ENCODE peak calls at places on chromosomes 7 and 10, in six cellular contexts. One of them, this sample, is unnamed.

GRCh38 chr7:12133865-12134264 is 77.2 kb upstream of the TMEM106B start:
- DNase-seq in glutamatergic neuron: no peak
- DNase-seq in nephron progenitor cell: no peak
- DNase-seq in CD8-positive, alpha-beta T cell: no peak
- DNase-seq in BJ: no peak
- DNase-seq in left ventricle myocardium inferior: no peak
- DNase-seq in this sample: no peak

GRCh38 chr10:13917791-13918190 is 331.0 kb downstream of the PRPF18 start:
- DNase-seq in nephron progenitor cell: no peak
- DNase-seq in BJ: no peak
- DNase-seq in CD8-positive, alpha-beta T cell: no peak
- DNase-seq in glutamatergic neuron: no peak
- DNase-seq in left ventricle myocardium inferior: no peak
- DNase-seq in this sample: no peak

GRCh38 chr10:124255556-124255955 is 162.2 kb upstream of the CHST15 start:
- DNase-seq in glutamatergic neuron: no peak
- DNase-seq in left ventricle myocardium inferior: no peak
- DNase-seq in nephron progenitor cell: no peak
- DNase-seq in CD8-positive, alpha-beta T cell: no peak
- DNase-seq in BJ: no peak
- DNase-seq in this sample: no peak

GRCh38 chr7:32506266-32507054 is 11.2 kb downstream of the AVL9 start:
- DNase-seq in CD8-positive, alpha-beta T cell: no peak
- DNase-seq in left ventricle myocardium inferior: no peak
- DNase-seq in nephron progenitor cell: no peak
- DNase-seq in glutamatergic neuron: no peak
- DNase-seq in BJ: peak
- DNase-seq in this sample: peak

GRCh38 chr10:73768881-73769280 is 13.0 kb upstream of the CHCHD1 start:
- DNase-seq in glutamatergic neuron: no peak
- DNase-seq in left ventricle myocardium inferior: no peak
- DNase-seq in CD8-positive, alpha-beta T cell: peak
- DNase-seq in BJ: no peak
- DNase-seq in nephron progenitor cell: no peak
- DNase-seq in this sample: no peak

GRCh38 chr10:43679509-43679908 is 30.8 kb upstream of the ZNF32 start:
- DNase-seq in BJ: no peak
- DNase-seq in CD8-positive, alpha-beta T cell: no peak
- DNase-seq in nephron progenitor cell: no peak
- DNase-seq in glutamatergic neuron: no peak
- DNase-seq in left ventricle myocardium inferior: peak
- DNase-seq in this sample: peak

GRCh38 chr10:97000487-97001182 is 168.5 kb downstream of the LCOR start:
- DNase-seq in CD8-positive, alpha-beta T cell: no peak
- DNase-seq in glutamatergic neuron: peak
- DNase-seq in BJ: no peak
- DNase-seq in nephron progenitor cell: no peak
- DNase-seq in left ventricle myocardium inferior: no peak
- DNase-seq in this sample: no peak

GRCh38 chr10:45373783-45374450 is at the start of gene ALOX5:
- DNase-seq in BJ: no peak
- DNase-seq in CD8-positive, alpha-beta T cell: no peak
- DNase-seq in glutamatergic neuron: peak
- DNase-seq in left ventricle myocardium inferior: peak
- DNase-seq in nephron progenitor cell: peak
- DNase-seq in this sample: no peak

GRCh38 chr10:103696411-103697145 is 158.8 kb downstream of the SH3PXD2A start:
- DNase-seq in glutamatergic neuron: peak
- DNase-seq in BJ: peak
- DNase-seq in left ventricle myocardium inferior: peak
- DNase-seq in CD8-positive, alpha-beta T cell: peak
- DNase-seq in nephron progenitor cell: peak
- DNase-seq in this sample: peak

GRCh38 chr7:111678986-111679385 is 116.7 kb upstream of the IMMP2L start:
- DNase-seq in nephron progenitor cell: no peak
- DNase-seq in glutamatergic neuron: no peak
- DNase-seq in left ventricle myocardium inferior: no peak
- DNase-seq in CD8-positive, alpha-beta T cell: no peak
- DNase-seq in BJ: no peak
- DNase-seq in this sample: no peak

GRCh38 chr7:44733708-44734481 is 14.8 kb upstream of the ZMIZ2 start:
- DNase-seq in glutamatergic neuron: no peak
- DNase-seq in BJ: no peak
- DNase-seq in nephron progenitor cell: no peak
- DNase-seq in left ventricle myocardium inferior: no peak
- DNase-seq in CD8-positive, alpha-beta T cell: no peak
- DNase-seq in this sample: no peak

GRCh38 chr7:151706568-151707469 is 170.1 kb downstream of the PRKAG2 start:
- DNase-seq in left ventricle myocardium inferior: peak
- DNase-seq in nephron progenitor cell: no peak
- DNase-seq in glutamatergic neuron: no peak
- DNase-seq in CD8-positive, alpha-beta T cell: no peak
- DNase-seq in BJ: no peak
- DNase-seq in this sample: no peak

GRCh38 chr7:4634166-4634565 is 47.9 kb upstream of the FOXK1 start:
- DNase-seq in nephron progenitor cell: no peak
- DNase-seq in glutamatergic neuron: no peak
- DNase-seq in CD8-positive, alpha-beta T cell: no peak
- DNase-seq in left ventricle myocardium inferior: no peak
- DNase-seq in BJ: no peak
- DNase-seq in this sample: no peak

GRCh38 chr10:127580822-127581221 is 31.7 kb downstream of the NPS start:
- DNase-seq in nephron progenitor cell: no peak
- DNase-seq in glutamatergic neuron: no peak
- DNase-seq in BJ: no peak
- DNase-seq in left ventricle myocardium inferior: no peak
- DNase-seq in CD8-positive, alpha-beta T cell: no peak
- DNase-seq in this sample: no peak

GRCh38 chr7:150397376-150398107 is 18.4 kb downstream of the ZNF775 start:
- DNase-seq in left ventricle myocardium inferior: no peak
- DNase-seq in BJ: no peak
- DNase-seq in CD8-positive, alpha-beta T cell: no peak
- DNase-seq in glutamatergic neuron: no peak
- DNase-seq in nephron progenitor cell: no peak
- DNase-seq in this sample: no peak

GRCh38 chr7:142636751-142637150 is 112.5 kb upstream of the PRSS1 start:
- DNase-seq in left ventricle myocardium inferior: no peak
- DNase-seq in nephron progenitor cell: no peak
- DNase-seq in BJ: no peak
- DNase-seq in glutamatergic neuron: no peak
- DNase-seq in CD8-positive, alpha-beta T cell: peak
- DNase-seq in this sample: no peak

GRCh38 chr10:11285171-11285570 is 267.5 kb downstream of the CELF2 start:
- DNase-seq in CD8-positive, alpha-beta T cell: no peak
- DNase-seq in left ventricle myocardium inferior: no peak
- DNase-seq in glutamatergic neuron: no peak
- DNase-seq in BJ: no peak
- DNase-seq in nephron progenitor cell: no peak
- DNase-seq in this sample: no peak
- TF ChIP-seq CTCF in CD8-positive, alpha-beta T cell: no peak
- TF ChIP-seq CTCF in left ventricle myocardium inferior: peak
- TF ChIP-seq CTCF in glutamatergic neuron: no peak
- TF ChIP-seq CTCF in BJ: peak
- TF ChIP-seq CTCF in nephron progenitor cell: no peak
- TF ChIP-seq CTCF in this sample: no peak

DNA sequence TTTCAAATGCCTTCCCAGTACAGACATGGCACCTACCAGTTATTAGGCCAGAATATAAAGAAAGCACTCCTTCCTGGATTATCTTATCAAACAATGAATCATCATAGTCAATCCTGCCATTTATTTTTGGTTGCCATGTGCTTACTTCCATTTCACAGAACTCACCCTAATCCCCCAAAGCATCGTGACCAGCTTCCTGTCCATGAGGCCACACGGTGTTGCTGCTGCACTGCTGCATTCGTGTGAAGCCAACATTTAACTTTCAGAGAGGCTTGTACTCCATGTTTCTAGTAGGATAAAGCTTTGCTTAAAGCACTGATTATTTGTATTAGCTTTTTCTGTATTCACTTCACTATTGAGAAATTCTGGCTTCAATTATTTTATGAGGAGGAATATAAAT is 14.4 kb downstream of the COL28A1 start:
- DNase-seq in BJ: no peak
- DNase-seq in left ventricle myocardium inferior: no peak
- DNase-seq in CD8-positive, alpha-beta T cell: no peak
- DNase-seq in nephron progenitor cell: no peak
- DNase-seq in glutamatergic neuron: no peak
- DNase-seq in this sample: no peak
- TF ChIP-seq CTCF in BJ: no peak
- TF ChIP-seq CTCF in left ventricle myocardium inferior: no peak
- TF ChIP-seq CTCF in CD8-positive, alpha-beta T cell: no peak
- TF ChIP-seq CTCF in nephron progenitor cell: no peak
- TF ChIP-seq CTCF in glutamatergic neuron: no peak
- TF ChIP-seq CTCF in this sample: no peak

DNA sequence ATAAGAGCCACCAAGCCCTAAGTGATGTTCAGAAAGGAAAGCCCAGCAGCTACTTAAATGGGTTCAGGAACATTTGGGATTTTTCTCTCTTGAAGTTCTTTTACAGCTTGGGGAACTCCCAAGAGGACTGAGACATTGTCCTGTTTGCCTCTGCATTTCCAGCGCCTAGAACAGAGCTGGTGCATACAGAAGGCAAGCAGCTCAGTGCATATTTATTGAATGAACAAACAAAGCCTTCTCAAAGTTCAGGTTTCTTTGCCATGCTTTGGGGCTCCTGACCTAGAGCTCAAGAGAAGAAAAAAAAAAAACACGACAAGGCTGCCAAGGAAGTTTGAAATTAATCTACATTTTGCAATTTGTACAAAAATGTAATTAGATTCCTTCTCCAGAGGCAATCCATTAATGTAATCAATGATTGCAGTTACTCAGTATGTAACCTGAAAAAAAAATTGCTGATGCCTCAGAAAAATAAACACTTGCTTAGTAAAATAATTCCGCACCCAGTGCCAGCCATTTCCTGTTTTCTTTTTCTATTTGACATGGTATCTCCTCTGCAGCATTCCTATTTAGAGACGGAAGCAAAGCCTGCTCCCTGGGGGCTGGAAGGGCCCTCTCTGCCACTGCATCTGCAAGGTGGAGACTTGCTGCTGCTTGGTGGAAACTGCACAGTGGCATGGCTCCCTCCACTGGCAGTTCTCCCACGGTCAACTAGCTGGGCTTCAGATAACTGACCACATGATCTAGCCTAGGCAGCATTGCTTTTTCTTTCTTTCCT is 157.3 kb downstream of the TMEM178B start:
- DNase-seq in left ventricle myocardium inferior: peak
- DNase-seq in BJ: no peak
- DNase-seq in nephron progenitor cell: peak
- DNase-seq in CD8-positive, alpha-beta T cell: no peak
- DNase-seq in glutamatergic neuron: peak
- DNase-seq in this sample: peak
- TF ChIP-seq CTCF in left ventricle myocardium inferior: peak
- TF ChIP-seq CTCF in BJ: peak
- TF ChIP-seq CTCF in nephron progenitor cell: peak
- TF ChIP-seq CTCF in CD8-positive, alpha-beta T cell: no peak
- TF ChIP-seq CTCF in glutamatergic neuron: no peak
- TF ChIP-seq CTCF in this sample: peak

GRCh38 chr7:118870187-118870586 is 645.7 kb downstream of the ANKRD7 start:
- DNase-seq in nephron progenitor cell: no peak
- DNase-seq in BJ: no peak
- DNase-seq in CD8-positive, alpha-beta T cell: peak
- DNase-seq in glutamatergic neuron: no peak
- DNase-seq in left ventricle myocardium inferior: no peak
- DNase-seq in this sample: no peak
- TF ChIP-seq CTCF in nephron progenitor cell: no peak
- TF ChIP-seq CTCF in BJ: no peak
- TF ChIP-seq CTCF in CD8-positive, alpha-beta T cell: no peak
- TF ChIP-seq CTCF in glutamatergic neuron: peak
- TF ChIP-seq CTCF in left ventricle myocardium inferior: no peak
- TF ChIP-seq CTCF in this sample: no peak

GRCh38 chr7:131072505-131073091 is 255.1 kb upstream of the MKLN1 start:
- DNase-seq in BJ: no peak
- DNase-seq in left ventricle myocardium inferior: no peak
- DNase-seq in glutamatergic neuron: no peak
- DNase-seq in CD8-positive, alpha-beta T cell: no peak
- DNase-seq in nephron progenitor cell: no peak
- DNase-seq in this sample: no peak

GRCh38 chr7:131068604-131069021 is 259.1 kb upstream of the MKLN1 start:
- DNase-seq in CD8-positive, alpha-beta T cell: no peak
- DNase-seq in left ventricle myocardium inferior: no peak
- DNase-seq in nephron progenitor cell: no peak
- DNase-seq in glutamatergic neuron: no peak
- DNase-seq in BJ: no peak
- DNase-seq in this sample: no peak

GRCh38 chr7:131074043-131074442 is 253.6 kb upstream of the MKLN1 start:
- DNase-seq in glutamatergic neuron: no peak
- DNase-seq in BJ: no peak
- DNase-seq in left ventricle myocardium inferior: no peak
- DNase-seq in nephron progenitor cell: no peak
- DNase-seq in CD8-positive, alpha-beta T cell: no peak
- DNase-seq in this sample: no peak

GRCh38 chr7:131074585-131074984 is 253.1 kb upstream of the MKLN1 start:
- DNase-seq in nephron progenitor cell: no peak
- DNase-seq in left ventricle myocardium inferior: no peak
- DNase-seq in glutamatergic neuron: no peak
- DNase-seq in BJ: no peak
- DNase-seq in CD8-positive, alpha-beta T cell: no peak
- DNase-seq in this sample: no peak

GRCh38 chr7:131071786-131072504 is 255.7 kb upstream of the MKLN1 start:
- DNase-seq in CD8-positive, alpha-beta T cell: no peak
- DNase-seq in left ventricle myocardium inferior: no peak
- DNase-seq in glutamatergic neuron: no peak
- DNase-seq in BJ: no peak
- DNase-seq in nephron progenitor cell: no peak
- DNase-seq in this sample: peak
- TF ChIP-seq CTCF in CD8-positive, alpha-beta T cell: peak
- TF ChIP-seq CTCF in left ventricle myocardium inferior: peak
- TF ChIP-seq CTCF in glutamatergic neuron: peak
- TF ChIP-seq CTCF in BJ: no peak
- TF ChIP-seq CTCF in nephron progenitor cell: no peak
- TF ChIP-seq CTCF in this sample: peak

This sample was measured in AG09319.